ENCODE peak calls at places on chromosomes 16 and 17, in six cellular contexts. C, S, H, K, G and I are unnamed samples.

GRCh38 chr17:56786989-56787482 is 46.7 kb downstream of the C17orf67 start:
- DNase-seq in C (no peak), S (peak), H (peak), K (no peak), G (peak), I (peak)

GRCh38 chr17:9676084-9676483 is 30.8 kb downstream of the USP43 start:
- DNase-seq in C (no peak), S (no peak), H (no peak), K (no peak), G (no peak), I (peak)

GRCh38 chr16:20879175-20880053 is 20.7 kb downstream of the DCUN1D3 start:
- DNase-seq in C (no peak), S (peak), H (no peak), K (no peak), G (peak), I (peak)

GRCh38 chr17:76281573-76282371 is 16.6 kb downstream of the UBALD2 start:
- DNase-seq in C (no peak), S (no peak), H (no peak), K (no peak), G (no peak), I (no peak)

GRCh38 chr17:78826836-78827509 is 13.6 kb downstream of the USP36 start:
- DNase-seq in C (no peak), S (no peak), H (no peak), K (no peak), G (no peak), I (no peak)

GRCh38 chr17:76469076-76469990 is 1.9 kb downstream of the AANAT start:
- DNase-seq in C (no peak), S (no peak), H (no peak), K (no peak), G (no peak), I (no peak)

GRCh38 chr17:51612692-51613091 is 352.3 kb downstream of the UTP18 start:
- DNase-seq in C (no peak), S (no peak), H (no peak), K (no peak), G (no peak), I (no peak)

GRCh38 chr16:58128181-58128631 is 975 bp downstream of the CFAP20 start:
- DNase-seq in C (no peak), S (no peak), H (no peak), K (no peak), G (no peak), I (no peak)

GRCh38 chr16:59633996-59634579 is 900.0 kb upstream of the GOT2 start:
- DNase-seq in C (no peak), S (peak), H (no peak), K (no peak), G (peak), I (peak)

GRCh38 chr17:70332356-70332755 is 163.0 kb downstream of the KCNJ2 start:
- DNase-seq in C (no peak), S (no peak), H (no peak), K (no peak), G (no peak), I (no peak)

GRCh38 chr16:20866161-20866772 is 33.9 kb downstream of the DCUN1D3 start:
- DNase-seq in C (no peak), S (peak), H (no peak), K (no peak), G (peak), I (peak)

GRCh38 chr17:62649570-62649969 is 22.1 kb downstream of the MRC2 start:
- DNase-seq in C (no peak), S (no peak), H (no peak), K (no peak), G (no peak), I (no peak)

GRCh38 chr17:43673516-43674323 is 12.0 kb upstream of the MEOX1 start:
- DNase-seq in C (peak), S (peak), H (peak), K (peak), G (peak), I (peak)

GRCh38 chr17:60524463-60525346 is 1.3 kb downstream of the APPBP2 start:
- DNase-seq in C (no peak), S (no peak), H (no peak), K (no peak), G (peak), I (no peak)

GRCh38 chr16:85583491-85584181 is 29.5 kb upstream of the GSE1 start:
- DNase-seq in C (no peak), S (peak), H (no peak), K (no peak), G (peak), I (no peak)

GRCh38 chr17:40557531-40558299 is 7.6 kb downstream of the CCR7 start:
- DNase-seq in C (no peak), S (no peak), H (no peak), K (no peak), G (no peak), I (no peak)

GRCh38 chr17:81878294-81878693 is 7.2 kb upstream of the ARHGDIA start:
- DNase-seq in C (no peak), S (no peak), H (no peak), K (no peak), G (no peak), I (no peak)

GRCh38 chr16:79083879-79084278 is 516.7 kb downstream of the MAF start:
- DNase-seq in C (no peak), S (no peak), H (no peak), K (no peak), G (no peak), I (no peak)

GRCh38 chr16:78310990-78311561 is 211.6 kb downstream of the WWOX start:
- DNase-seq in C (no peak), S (no peak), H (peak), K (no peak), G (no peak), I (no peak)

GRCh38 chr17:72342582-72343527 is 222.0 kb downstream of the SOX9 start:
- DNase-seq in C (peak), S (no peak), H (no peak), K (no peak), G (peak), I (no peak)

GRCh38 chr17:49227436-49228261 is 2.9 kb downstream of the PHOSPHO1 start:
- DNase-seq in C (peak), S (peak), H (peak), K (peak), G (peak), I (peak)

GRCh38 chr17:54749157-54749556 is 151.5 kb upstream of the TOM1L1 start:
- DNase-seq in C (no peak), S (no peak), H (no peak), K (no peak), G (no peak), I (no peak)

GRCh38 chr17:65987988-65988387 is 203.9 kb downstream of the CEP112 start:
- DNase-seq in C (no peak), S (peak), H (no peak), K (no peak), G (peak), I (peak)

GRCh38 chr17:82656266-82656665 is 8.0 kb upstream of the WDR45B start:
- DNase-seq in C (no peak), S (no peak), H (no peak), K (no peak), G (no peak), I (no peak)

GRCh38 chr17:69466451-69466850 is 52.0 kb downstream of the MAP2K6 start:
- DNase-seq in C (no peak), S (no peak), H (no peak), K (no peak), G (no peak), I (no peak)

GRCh38 chr16:74455619-74456289 is 34.5 kb upstream of the CLEC18B start:
- DNase-seq in C (no peak), S (no peak), H (no peak), K (no peak), G (peak), I (no peak)

GRCh38 chr16:87369117-87369775 is 14.3 kb downstream of the FBXO31 start:
- DNase-seq in C (no peak), S (no peak), H (no peak), K (no peak), G (no peak), I (no peak)

GRCh38 chr16:58045096-58045495 is 19.5 kb downstream of the MMP15 start:
- DNase-seq in C (no peak), S (no peak), H (no peak), K (no peak), G (no peak), I (no peak)

GRCh38 chr17:82058855-82059249 is 6.8 kb downstream of the DUS1L start:
- DNase-seq in C (no peak), S (no peak), H (peak), K (no peak), G (no peak), I (no peak)

GRCh38 chr17:17042851-17043667 is 802 bp downstream of the MPRIP start:
- DNase-seq in C (no peak), S (peak), H (peak), K (no peak), G (peak), I (no peak)

GRCh38 chr17:70139449-70139993 is 29.8 kb upstream of the KCNJ2 start:
- DNase-seq in C (no peak), S (no peak), H (no peak), K (no peak), G (no peak), I (no peak)

GRCh38 chr17:40936437-40936971 is 942 bp downstream of the KRT23 start:
- DNase-seq in C (no peak), S (no peak), H (no peak), K (no peak), G (no peak), I (no peak)

GRCh38 chr16:64391009-64391663 is 730.7 kb downstream of the CDH11 start:
- DNase-seq in C (no peak), S (peak), H (no peak), K (no peak), G (peak), I (no peak)

GRCh38 chr17:44097110-44097810 is 26.2 kb downstream of the HDAC5 start:
- DNase-seq in C (no peak), S (peak), H (no peak), K (no peak), G (peak), I (peak)

GRCh38 chr17:43908111-43908721 is 880 bp upstream of the MPP2 start:
- DNase-seq in C (peak), S (peak), H (peak), K (peak), G (peak), I (peak)

GRCh38 chr16:3023415-3023668 is 400 bp downstream of the HCFC1R1 start:
- DNase-seq in C (peak), S (peak), H (peak), K (no peak), G (peak), I (peak)

GRCh38 chr16:23464196-23464595 is 11.2 kb upstream of the COG7 start:
- DNase-seq in C (peak), S (no peak), H (no peak), K (no peak), G (no peak), I (no peak)